ENCODE peak calls at places on chromosomes 2 and 18, in four cellular contexts. B, E, T and F are unnamed samples.

GRCh38 chr18:67010916-67011315 is 407.0 kb upstream of the CDH19 start:
- DNase-seq in B (no peak), E (peak), T (no peak), F (no peak)

GRCh38 chr2:164717000-164717597 is 95.8 kb upstream of the GRB14 start:
- DNase-seq in T (no peak), B (no peak), E (no peak), F (no peak)

GRCh38 chr18:38010971-38011370 is 445.4 kb upstream of the CELF4 start:
- DNase-seq in E (no peak), B (no peak), T (no peak), F (no peak)

GRCh38 chr18:68940754-68941153 is 142.9 kb downstream of the CCDC102B start:
- DNase-seq in E (no peak), B (no peak), T (no peak), F (no peak)

GRCh38 chr2:157194097-157194688 is 63.3 kb upstream of the GALNT5 start:
- DNase-seq in E (peak), T (no peak), B (peak), F (no peak)

GRCh38 chr18:30632058-30632718 is 410.4 kb downstream of the DSC3 start:
- DNase-seq in B (no peak), T (no peak), E (no peak), F (no peak)

GRCh38 chr2:178914259-178914849 is 107.1 kb upstream of the TTN start:
- DNase-seq in B (peak), E (peak), T (peak), F (peak)

GRCh38 chr2:136114392-136114791 is 3.6 kb downstream of the CXCR4 start:
- DNase-seq in T (no peak), B (no peak), E (no peak), F (no peak)

GRCh38 chr2:168889635-168890005 is 610 bp downstream of the SPC25 start:
- DNase-seq in B (no peak), E (no peak), T (no peak), F (no peak)

GRCh38 chr2:39996653-39997080 is 217.6 kb upstream of the THUMPD2 start:
- DNase-seq in T (no peak), B (no peak), E (peak), F (peak)

GRCh38 chr2:99112617-99113016 is 28.9 kb upstream of the C2orf15 start:
- DNase-seq in E (no peak), T (no peak), B (no peak), F (no peak)

GRCh38 chr2:1569879-1570450 is 156.7 kb downstream of the TPO start:
- DNase-seq in T (no peak), B (no peak), E (no peak), F (no peak)

GRCh38 chr2:79996709-79997108 is 307.8 kb downstream of the LRRTM1 start:
- DNase-seq in B (no peak), T (no peak), E (no peak), F (no peak)

GRCh38 chr2:122908134-122908533 is 1117.0 kb upstream of the CNTNAP5 start:
- DNase-seq in T (no peak), E (no peak), B (no peak), F (no peak)

GRCh38 chr2:108877506-108877905 is 90.9 kb downstream of the CCDC138 start:
- DNase-seq in E (no peak), T (no peak), B (no peak), F (no peak)

GRCh38 chr2:216572582-216573578 is 60.3 kb upstream of the IGFBP2 start:
- DNase-seq in T (no peak), E (peak), B (no peak), F (no peak)

GRCh38 chr2:29106241-29106640 is 9.0 kb upstream of the CLIP4 start:
- DNase-seq in B (no peak), T (no peak), E (no peak), F (no peak)

GRCh38 chr2:1631292-1632005 is 112.9 kb downstream of the PXDN start:
- DNase-seq in B (peak), T (no peak), E (peak), F (no peak)

GRCh38 chr18:72375628-72376027 is 168.5 kb downstream of the CBLN2 start:
- DNase-seq in T (no peak), E (peak), B (no peak), F (peak)

GRCh38 chr2:6927186-6927585 is 10.0 kb downstream of the RNF144A start:
- DNase-seq in B (no peak), T (no peak), E (no peak), F (no peak)

GRCh38 chr2:223740679-223741078 is 96.7 kb downstream of the AP1S3 start:
- DNase-seq in E (no peak), B (no peak), T (no peak), F (no peak)

GRCh38 chr18:62085766-62086165 is 101.1 kb downstream of the PIGN start:
- DNase-seq in T (no peak), E (no peak), B (no peak), F (no peak)

GRCh38 chr2:188983427-188984101 is 9.4 kb downstream of the COL3A1 start:
- DNase-seq in B (no peak), E (peak), T (no peak), F (no peak)

GRCh38 chr2:111671426-111672150 is 212.4 kb downstream of the ANAPC1 start:
- DNase-seq in E (no peak), T (no peak), B (peak), F (no peak)

GRCh38 chr2:197398913-197399312 is 35.9 kb downstream of the SF3B1 start:
- DNase-seq in T (no peak), E (no peak), B (no peak), F (no peak)

GRCh38 chr2:156784034-156784433 is 347.9 kb downstream of the GPD2 start:
- DNase-seq in E (no peak), T (no peak), B (peak), F (no peak)

GRCh38 chr2:239830718-239831271 is 194.3 kb downstream of the NDUFA10 start:
- DNase-seq in B (no peak), T (peak), E (no peak), F (no peak)

GRCh38 chr2:216394888-216395287 is 17.4 kb upstream of the SMARCAL1 start:
- DNase-seq in B (no peak), E (no peak), T (no peak), F (no peak)

GRCh38 chr2:48414980-48415764 is 114.8 kb upstream of the STON1 start:
- DNase-seq in E (peak), B (no peak), T (peak), F (peak)

GRCh38 chr18:10296491-10296890 is 157.9 kb upstream of the APCDD1 start:
- DNase-seq in T (no peak), B (no peak), E (peak), F (no peak)

GRCh38 chr18:22467760-22468553 is 50.2 kb upstream of the CTAGE1 start:
- DNase-seq in B (no peak), E (peak), T (no peak), F (peak)

GRCh38 chr2:109120166-109120565 is 8.8 kb upstream of the SH3RF3 start:
- DNase-seq in E (no peak), B (no peak), T (no peak), F (no peak)

GRCh38 chr18:7696846-7697245 is 129.7 kb downstream of the PTPRM start:
- DNase-seq in T (no peak), B (no peak), E (no peak), F (no peak)

GRCh38 chr2:174729797-174730529 is 34.3 kb downstream of the CHRNA1 start:
- DNase-seq in E (peak), B (no peak), T (no peak), F (no peak)

GRCh38 chr2:239319261-239319661 is 81.6 kb downstream of the HDAC4 start:
- DNase-seq in B (peak), T (no peak), E (no peak), F (no peak)

GRCh38 chr2:239657992-239658391 is 257.2 kb upstream of the HDAC4 start:
- DNase-seq in T (no peak), B (no peak), E (no peak), F (no peak)

GRCh38 chr2:198004921-198005829 is 200.8 kb downstream of the PLCL1 start:
- DNase-seq in T (no peak), B (peak), E (no peak), F (no peak)

GRCh38 chr2:234496835-234497591 is at the start of gene ARL4C:
- DNase-seq in B (peak), E (peak), T (no peak), F (no peak)

GRCh38 chr2:241112592-241112991 is 10.5 kb upstream of the MTERF4 start:
- DNase-seq in T (no peak), E (no peak), B (no peak), F (no peak)

GRCh38 chr2:24122-24521 is 22.2 kb downstream of the FAM110C start:
- DNase-seq in B (peak), E (no peak), T (no peak), F (no peak)

DNA sequence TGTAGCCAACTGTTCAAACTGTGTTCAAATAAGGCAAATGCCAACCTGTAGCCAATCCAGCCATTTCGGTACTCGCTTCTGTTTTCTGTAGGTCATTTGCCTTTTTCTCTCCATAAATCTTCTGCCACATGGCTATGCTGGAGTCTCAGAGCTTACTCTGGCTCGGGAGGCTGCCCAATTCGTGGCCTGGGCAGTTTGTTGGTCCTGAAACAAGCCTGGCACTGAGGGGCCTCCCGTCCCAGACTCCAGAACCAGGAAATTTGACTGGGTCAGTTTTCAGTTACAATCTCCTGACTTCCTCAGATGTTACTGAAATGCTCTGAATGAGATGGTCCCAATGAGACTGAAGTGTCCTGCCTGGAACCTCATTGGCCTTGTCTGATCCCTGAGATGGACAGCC is 120.8 kb upstream of the NPAS2 start:
- DNase-seq in E (no peak), B (no peak), T (no peak), F (no peak)
- H3K4me3 ChIP-seq in E (no peak), B (no peak), T (no peak), F (no peak)

DNA sequence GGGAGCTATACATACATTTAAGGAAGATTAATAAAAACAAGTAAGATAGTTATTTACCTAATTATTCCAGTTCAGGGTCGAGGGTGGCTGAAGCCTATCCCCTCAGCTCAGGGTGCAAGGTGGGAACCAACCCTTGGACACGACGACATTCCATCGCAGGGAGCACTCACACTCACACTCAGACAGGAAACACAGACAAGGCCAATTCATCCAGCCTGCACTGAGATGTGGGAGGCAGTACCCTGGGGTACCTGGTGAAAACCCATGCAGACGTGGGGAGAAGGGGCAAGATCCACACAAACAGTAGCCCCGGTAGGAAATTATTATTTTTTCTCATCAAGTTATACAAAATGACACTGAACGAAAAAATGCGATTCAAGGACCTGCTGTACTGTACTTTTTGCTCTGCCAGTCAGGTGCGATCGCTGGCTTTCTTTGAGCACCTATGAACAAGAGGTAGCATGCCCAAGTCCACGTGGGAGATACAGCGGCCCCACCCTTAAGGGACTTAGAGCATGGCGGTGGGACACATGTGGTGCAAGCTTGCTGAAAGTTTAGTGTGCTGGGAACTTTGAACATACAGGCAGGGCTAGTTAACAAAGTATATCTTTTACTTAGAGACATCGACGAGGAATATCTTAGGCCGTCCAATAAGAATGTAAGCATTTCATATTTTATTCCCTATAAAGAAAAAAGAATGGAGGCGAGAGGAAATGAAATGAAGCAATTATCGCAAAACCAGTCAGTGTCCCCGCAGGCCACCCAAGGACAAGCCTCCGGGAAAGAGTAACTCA is 624 bp downstream of the METTL8 start:
- DNase-seq in B (peak), E (peak), T (no peak), F (no peak)
- H3K27ac ChIP-seq in B (peak), E (peak), T (peak), F (peak)

GRCh38 chr2:73901143-73901542 is 8.3 kb downstream of the ACTG2 start:
- DNase-seq in B (no peak), T (no peak), E (no peak), F (no peak)

GRCh38 chr2:73902284-73902683 is 9.5 kb downstream of the ACTG2 start:
- DNase-seq in E (no peak), B (no peak), T (no peak), F (no peak)

GRCh38 chr2:73897240-73897583 is 4.4 kb downstream of the ACTG2 start:
- DNase-seq in B (no peak), T (no peak), E (no peak), F (no peak)

GRCh38 chr2:73897934-73898333 is 5.1 kb downstream of the ACTG2 start:
- DNase-seq in B (peak), E (no peak), T (no peak), F (no peak)

DNA sequence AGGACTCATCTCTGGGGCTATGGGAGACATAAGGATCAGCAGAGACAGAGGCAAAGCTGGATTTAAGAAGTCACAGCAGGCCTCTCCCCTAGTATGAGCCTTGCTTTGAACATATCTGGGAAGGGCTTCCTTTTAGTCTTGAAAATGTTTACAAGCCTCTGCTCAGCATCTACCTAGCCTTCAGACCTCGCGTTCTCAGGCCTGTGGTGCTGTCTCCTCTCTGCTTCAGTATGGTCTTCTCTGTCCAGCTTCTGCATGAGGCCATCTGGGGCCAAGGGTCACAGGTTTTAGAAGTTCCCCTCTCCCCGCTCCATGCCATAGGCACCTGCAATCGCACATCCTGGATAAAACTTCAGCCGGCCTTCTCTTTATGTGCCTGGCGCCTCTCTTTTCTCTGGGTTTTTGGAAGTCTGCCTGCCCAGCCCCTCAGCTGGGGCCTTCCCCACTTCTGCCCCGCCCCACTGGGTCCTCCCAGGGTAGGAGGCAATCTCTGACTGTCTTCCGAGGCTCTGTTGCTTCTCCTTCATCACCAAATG is 7.1 kb downstream of the ACTG2 start:
- DNase-seq in B (no peak), E (no peak), T (no peak), F (no peak)
- H3K4me3 ChIP-seq in B (no peak), E (no peak), T (no peak), F (no peak)

GRCh38 chr2:229920011-229920781 is 1.6 kb downstream of the TRIP12 start:
- DNase-seq in T (no peak), B (peak), E (peak), F (no peak)

GRCh38 chr2:229922449-229923386 is at the start of gene FBXO36:
- DNase-seq in E (peak), T (peak), B (peak), F (no peak)

GRCh38 chr2:229921892-229922448 is at the start of gene TRIP12:
- DNase-seq in T (peak), B (peak), E (peak), F (peak)

GRCh38 chr2:229917793-229918192 is 4.0 kb downstream of the TRIP12 start:
- DNase-seq in B (no peak), T (no peak), E (no peak), F (no peak)

DNA sequence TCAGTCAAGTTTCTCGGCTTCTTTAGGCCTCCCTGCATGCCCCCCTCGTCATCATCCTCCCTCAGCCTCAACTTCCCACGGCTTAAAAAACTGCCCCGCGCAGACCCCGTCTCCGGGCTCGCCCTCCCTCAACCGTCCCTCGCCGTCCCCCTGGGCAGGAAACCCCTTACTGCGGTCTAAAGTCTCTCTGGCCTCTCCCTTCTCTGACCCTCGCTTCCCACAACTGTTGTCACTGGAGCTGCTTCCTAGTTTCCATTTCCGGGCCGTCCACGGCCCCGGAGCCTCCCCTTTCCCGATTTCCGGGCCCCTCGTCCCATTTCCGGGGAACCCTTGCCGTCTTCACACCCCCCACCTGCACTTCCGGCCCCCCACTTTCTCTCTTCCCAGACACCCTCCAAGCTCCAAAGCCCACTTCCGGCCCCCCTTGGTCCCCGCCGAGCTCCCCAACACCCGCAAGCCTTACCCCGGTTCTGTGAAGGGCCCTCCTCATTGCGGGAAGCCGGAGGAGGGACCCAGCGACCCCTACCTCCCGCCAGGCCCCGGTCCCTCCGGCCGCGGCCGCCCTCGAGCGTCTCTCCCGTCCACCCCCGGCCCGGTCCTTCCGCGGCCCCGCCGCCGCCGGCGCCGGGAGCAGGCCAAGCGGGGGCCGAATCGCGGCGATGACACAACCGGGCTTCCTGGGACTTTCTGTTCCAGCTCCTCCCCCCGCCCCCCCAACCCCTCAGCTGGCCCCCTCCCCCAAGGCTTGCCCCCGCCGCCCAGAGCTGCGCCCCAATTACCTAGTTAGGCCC is 513 bp downstream of the TRIP12 start:
- DNase-seq in B (peak), T (peak), E (peak), F (no peak)
- H3K27ac ChIP-seq in B (peak), T (peak), E (peak), F (peak)

GRCh38 chr2:85001595-85001994 is 30.6 kb downstream of the KCMF1 start:
- DNase-seq in T (no peak), B (no peak), E (no peak), F (no peak)

GRCh38 chr2:84996909-84997308 is 25.9 kb downstream of the KCMF1 start:
- DNase-seq in B (no peak), E (no peak), T (no peak), F (no peak)

GRCh38 chr2:84999467-85000064 is 28.6 kb downstream of the KCMF1 start:
- DNase-seq in E (no peak), T (no peak), B (no peak), F (no peak)

GRCh38 chr2:85008252-85008651 is 37.3 kb downstream of the KCMF1 start:
- DNase-seq in E (no peak), T (no peak), B (no peak), F (no peak)

DNA sequence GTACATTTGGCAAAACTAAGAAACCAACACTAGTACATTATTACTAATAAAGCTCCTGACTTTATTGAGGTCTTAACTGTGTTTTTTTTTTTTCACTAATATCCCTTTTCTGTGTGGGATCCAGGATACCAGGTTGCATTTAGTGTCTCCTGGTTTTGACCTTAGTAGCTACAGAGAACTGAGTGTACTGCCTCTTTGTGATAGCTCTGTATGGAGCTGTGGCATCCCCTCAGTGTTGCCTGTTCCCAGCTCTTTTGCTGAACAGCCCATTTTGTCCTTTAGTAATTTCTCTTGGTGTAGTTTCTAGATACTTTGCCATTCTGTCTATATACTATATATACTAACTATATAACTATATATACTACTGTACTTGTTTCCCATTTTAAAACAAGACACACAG is 31.6 kb downstream of the KCMF1 start:
- DNase-seq in E (no peak), T (no peak), B (no peak), F (no peak)
- H3K4me3 ChIP-seq in E (no peak), T (no peak), B (no peak), F (no peak)

GRCh38 chr2:160581448-160581847 is 87.8 kb upstream of the RBMS1 start:
- DNase-seq in B (no peak), E (no peak), T (no peak), F (no peak)
- H3K27ac ChIP-seq in B (no peak), E (no peak), T (no peak), F (no peak)

DNA sequence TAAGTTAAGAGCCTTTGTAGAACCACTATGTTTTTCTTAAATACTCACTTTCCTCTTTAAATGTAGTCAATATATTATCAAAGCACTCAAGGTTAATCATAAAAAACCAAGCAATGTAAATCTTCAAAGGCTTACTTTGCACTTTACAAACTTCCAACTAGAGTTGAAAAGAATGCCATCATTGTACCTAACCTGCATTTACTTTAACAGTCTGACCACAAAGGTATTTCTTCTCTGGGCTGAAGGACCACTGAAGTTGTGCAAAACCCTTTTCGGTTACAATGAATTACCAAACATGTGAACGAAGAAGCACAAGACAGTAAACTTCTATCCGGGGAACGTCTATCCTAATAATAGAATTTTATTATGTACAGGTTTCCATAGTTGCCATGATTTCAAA is 3.0 kb downstream of the HNRNPLL start:
- DNase-seq in B (no peak), T (no peak), E (no peak), F (no peak)
- H3K4me3 ChIP-seq in B (peak), T (peak), E (peak), F (peak)